ENCODE peak calls at places on chromosomes 11 and 22, in seven cellular contexts. Y, N, J, V, U, G and K are unnamed samples.

GRCh38 chr11:128939591-128939990 is 3.1 kb downstream of the TP53AIP1 start:
- DNase-seq in Y (no peak), N (no peak), J (no peak), V (no peak), U (no peak), G (no peak), K (no peak)

GRCh38 chr11:67312187-67313021 is 9.1 kb downstream of the SSH3 start:
- DNase-seq in Y (no peak), N (peak; percentile 84), J (no peak), V (no peak), U (no peak), G (no peak), K (no peak)

GRCh38 chr11:44248109-44248508 is 61.8 kb downstream of the ALX4 start:
- DNase-seq in Y (peak; percentile 24), N (no peak), J (no peak), V (no peak), U (no peak), G (no peak), K (no peak)

GRCh38 chr11:46445887-46446286 is 54.3 kb upstream of the CHRM4 start:
- DNase-seq in Y (no peak), N (no peak), J (no peak), V (no peak), U (no peak), G (no peak), K (no peak)

GRCh38 chr11:64854534-64855502 is 10.4 kb upstream of the CDC42BPG start:
- DNase-seq in Y (peak; percentile 89), N (peak; percentile 87), J (peak; percentile 97), V (no peak), U (no peak), G (no peak), K (peak; percentile 77)

GRCh38 chr11:132158091-132158490 is 787.7 kb downstream of the NTM start:
- DNase-seq in Y (no peak), N (no peak), J (no peak), V (peak; percentile 28), U (no peak), G (peak; percentile 15), K (peak; percentile 34)

GRCh38 chr11:9260182-9261146 is 4.7 kb downstream of the DENND5A start:
- DNase-seq in Y (no peak), N (no peak), J (no peak), V (no peak), U (no peak), G (no peak), K (peak; percentile 30)

GRCh38 chr11:100667449-100667848 is 19.6 kb upstream of the ARHGAP42 start:
- DNase-seq in Y (no peak), N (no peak), J (no peak), V (no peak), U (no peak), G (no peak), K (no peak)

GRCh38 chr22:35540600-35541253 is at the start of gene RASD2:
- DNase-seq in Y (no peak), N (peak; percentile 82), J (peak; percentile 51), V (no peak), U (no peak), G (no peak), K (no peak)

GRCh38 chr11:133991101-133991500 is 34.3 kb upstream of the IGSF9B start:
- DNase-seq in Y (no peak), N (no peak), J (no peak), V (no peak), U (no peak), G (no peak), K (no peak)

GRCh38 chr11:126608626-126609010 is 253.1 kb downstream of the ST3GAL4 start:
- DNase-seq in Y (no peak), N (no peak), J (no peak), V (no peak), U (no peak), G (no peak), K (no peak)